ENCODE peak calls at places on chromosomes 6 and 20, in nine cellular contexts. J is IMR-90, D is lower leg skin, S is GM12891, O is A549, K is GM12892, A is HCT116, L is heart left ventricle, Y is K562. I is an unnamed sample.

GRCh38 chr20:33733654-33734576 is 2.1 kb downstream of the ZNF341 start:
- DNase-seq in K (no peak), Y (no peak), O (peak), D (no peak), S (no peak), A (no peak), J (peak), L (peak), I (peak)

GRCh38 chr20:56111951-56112730 is 106.8 kb upstream of the CBLN4 start:
- DNase-seq in L (no peak), O (no peak), S (no peak), J (no peak), A (no peak), K (no peak), D (no peak), Y (no peak), I (no peak)

GRCh38 chr20:36043892-36044515 is 75.6 kb downstream of the CNBD2 start:
- DNase-seq in Y (no peak), J (no peak), D (no peak), S (no peak), O (no peak), A (no peak), K (no peak), L (no peak), I (no peak)

GRCh38 chr6:23329091-23329490 is 759.7 kb downstream of the HDGFL1 start:
- DNase-seq in S (no peak), Y (no peak), A (no peak), O (no peak), J (no peak), K (no peak), D (no peak), L (no peak), I (no peak)

GRCh38 chr20:11949711-11950110 is 32.0 kb downstream of the BTBD3 start:
- DNase-seq in S (no peak), K (no peak), O (no peak), Y (no peak), D (no peak), A (no peak), L (no peak), J (no peak), I (no peak)

GRCh38 chr20:44728835-44729342 is 13.7 kb downstream of the CCN5 start:
- DNase-seq in K (no peak), A (peak), S (no peak), D (no peak), L (peak), Y (no peak), O (peak), J (peak), I (peak)

GRCh38 chr20:5745416-5745968 is 4.7 kb upstream of the SHLD1 start:
- DNase-seq in J (no peak), L (no peak), K (no peak), D (no peak), O (no peak), S (no peak), Y (no peak), A (no peak), I (no peak)

GRCh38 chr20:20184149-20184548 is 131.8 kb downstream of the CFAP61 start:
- DNase-seq in Y (peak), A (no peak), O (no peak), S (no peak), D (no peak), L (no peak), K (no peak), J (no peak), I (peak)

GRCh38 chr6:83117802-83118201 is 50.3 kb downstream of the DOP1A start:
- DNase-seq in A (no peak), Y (no peak), D (no peak), L (no peak), O (no peak), J (no peak), S (no peak), K (no peak), I (no peak)

GRCh38 chr20:19924255-19924654 is 92.9 kb upstream of the NAA20 start:
- DNase-seq in Y (no peak), J (no peak), O (no peak), A (no peak), D (no peak), K (no peak), L (no peak), S (no peak), I (no peak)

GRCh38 chr20:51497542-51498467 is 44.7 kb downstream of the NFATC2 start:
- DNase-seq in L (peak), Y (no peak), A (no peak), J (peak), K (peak), O (no peak), D (no peak), S (peak), I (no peak)

GRCh38 chr6:7426447-7427169 is 37.0 kb downstream of the RIOK1 start:
- DNase-seq in J (no peak), S (no peak), D (no peak), Y (no peak), L (no peak), K (no peak), O (no peak), A (no peak), I (no peak)

GRCh38 chr6:119517428-119517827 is 167.9 kb upstream of the MAN1A1 start:
- DNase-seq in A (no peak), O (no peak), K (no peak), L (no peak), S (no peak), J (no peak), D (no peak), Y (no peak), I (no peak)

GRCh38 chr6:90918361-90918760 is 331.5 kb upstream of the MAP3K7 start:
- DNase-seq in O (no peak), J (no peak), D (no peak), S (no peak), K (no peak), A (no peak), Y (no peak), L (no peak), I (no peak)

GRCh38 chr6:3669916-3670315 is 81.6 kb downstream of the PXDC1 start:
- DNase-seq in L (no peak), J (no peak), A (no peak), Y (no peak), K (no peak), D (no peak), O (no peak), S (no peak), I (no peak)

GRCh38 chr20:12156252-12156651 is 238.6 kb downstream of the BTBD3 start:
- DNase-seq in Y (no peak), K (no peak), J (no peak), L (no peak), S (no peak), A (no peak), O (no peak), D (no peak), I (no peak)

GRCh38 chr20:34389206-34389953 is 26.3 kb downstream of the ITCH start:
- DNase-seq in Y (no peak), L (no peak), J (no peak), O (no peak), S (no peak), A (no peak), K (no peak), D (no peak), I (no peak)

GRCh38 chr6:77456531-77457248 is 6.6 kb downstream of the HTR1B start:
- DNase-seq in K (no peak), O (no peak), D (no peak), Y (no peak), S (no peak), A (peak), L (no peak), J (peak), I (peak)

GRCh38 chr20:44610313-44610965 is 28.1 kb downstream of the PKIG start:
- DNase-seq in J (no peak), S (no peak), O (no peak), D (no peak), Y (no peak), K (no peak), A (no peak), L (no peak), I (no peak)

GRCh38 chr6:153312633-153313032 is 181.6 kb upstream of the RGS17 start:
- DNase-seq in K (no peak), D (no peak), A (peak), L (no peak), O (peak), Y (no peak), J (peak), S (no peak), I (no peak)

DNA sequence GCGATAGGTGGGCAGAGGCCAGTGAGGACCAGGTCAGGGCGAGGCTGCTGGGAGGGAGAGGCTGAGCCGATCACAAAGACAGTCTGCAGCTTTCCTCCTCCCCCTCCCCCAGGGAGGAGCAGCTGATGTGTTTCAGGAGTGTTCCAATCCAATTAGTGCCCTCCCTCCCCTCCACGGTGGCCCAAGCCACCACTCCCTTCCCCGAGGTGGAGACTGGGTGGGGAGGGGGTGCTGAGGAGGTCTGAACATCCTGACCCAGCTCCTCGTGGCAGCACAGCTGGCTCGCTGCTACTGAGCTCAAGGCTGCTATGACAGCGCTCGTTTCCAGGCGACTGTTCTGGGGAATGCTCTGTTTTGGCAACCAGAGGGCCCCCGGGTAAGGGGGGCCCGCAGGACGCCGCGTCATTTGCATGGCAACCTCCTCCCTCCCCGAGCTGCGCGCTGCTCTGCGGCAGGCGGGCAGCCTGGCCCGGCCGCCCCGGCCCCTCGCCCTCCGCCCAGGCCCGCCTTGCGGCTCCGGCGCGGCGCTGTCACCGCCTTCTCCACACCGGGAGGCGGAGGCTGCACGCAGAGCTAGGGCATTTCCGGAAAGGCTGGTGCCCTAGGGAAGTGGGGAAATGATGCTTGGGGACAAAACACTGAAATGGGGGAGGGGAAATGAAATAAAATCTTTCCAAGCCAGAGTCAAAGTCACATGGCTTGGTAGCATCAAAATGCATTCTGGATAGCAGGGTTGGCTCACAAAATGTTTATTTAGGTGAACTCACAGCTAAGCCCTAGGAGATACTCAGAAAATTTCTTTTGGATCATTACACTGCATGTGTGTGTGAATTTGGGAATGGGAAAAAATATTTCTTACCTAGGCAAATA is 67.4 kb upstream of the PIM1 start:
- DNase-seq in A (peak), O (peak), S (peak), K (peak), Y (peak), D (peak), J (peak), L (peak), I (peak)
- TF ChIP-seq POLR2A in A (no peak), O (peak), S (no peak), K (no peak), Y (peak), D (no peak), J (peak), L (peak), I (peak)

GRCh38 chr6:26205625-26206574 is 118.7 kb downstream of the HFE start:
- DNase-seq in K (no peak), L (no peak), J (peak), A (peak), Y (no peak), D (no peak), O (peak), S (no peak), I (no peak)
- TF ChIP-seq POLR2A in K (no peak), L (peak), J (peak), A (no peak), Y (peak), D (no peak), O (no peak), S (no peak), I (peak)

DNA sequence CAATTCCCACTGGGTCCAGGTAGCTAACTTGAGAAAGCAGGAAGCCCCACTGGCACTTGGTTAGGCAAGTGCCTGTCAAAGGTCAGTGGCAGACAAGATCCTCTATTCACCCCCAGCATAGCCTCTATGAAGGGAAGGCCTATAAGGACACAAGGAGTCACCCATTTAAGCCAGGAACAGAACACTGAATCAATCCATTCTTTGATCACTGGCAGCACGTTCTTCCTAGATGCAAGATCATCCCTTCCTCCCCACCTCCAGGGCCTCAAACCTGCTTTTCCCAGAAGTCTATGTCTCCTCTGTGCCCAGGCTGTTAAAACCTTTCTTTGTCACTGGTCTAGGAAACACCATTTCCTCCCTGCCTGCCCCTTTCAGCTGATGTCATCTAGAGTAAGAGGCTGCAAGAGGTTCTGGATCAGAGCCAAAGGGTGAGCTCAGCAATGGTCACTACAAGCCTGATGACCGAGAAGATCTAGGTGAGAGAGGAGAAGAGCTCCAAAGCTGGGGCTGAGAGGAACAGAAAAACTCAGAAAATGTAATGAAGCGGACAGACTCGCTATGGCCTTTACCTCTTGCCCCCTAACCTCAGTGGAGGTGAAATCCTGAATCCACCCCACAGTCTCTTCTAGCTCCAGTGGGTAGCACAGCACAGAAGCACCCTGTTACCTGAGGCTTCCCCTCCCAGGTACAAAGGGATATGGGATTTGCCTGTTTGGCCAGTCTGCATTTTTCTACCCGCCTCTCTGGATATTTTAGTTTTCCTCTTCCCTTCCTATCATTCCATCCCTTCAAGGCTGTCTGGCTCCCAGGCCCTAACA is 1.8 kb downstream of the GTPBP2 start:
- DNase-seq in D (peak), O (peak), L (peak), S (no peak), J (peak), A (peak), Y (peak), K (no peak), I (peak)
- TF ChIP-seq POLR2A in D (no peak), O (no peak), L (no peak), S (peak), J (peak), A (no peak), Y (peak), K (no peak), I (no peak)

GRCh38 chr6:33709605-33710295 is 1.8 kb downstream of the UQCC2 start:
- DNase-seq in O (no peak), S (no peak), K (no peak), J (no peak), A (no peak), D (no peak), Y (no peak), L (no peak), I (no peak)

GRCh38 chr6:33713786-33714185 is 2.3 kb upstream of the UQCC2 start:
- DNase-seq in S (no peak), Y (no peak), K (no peak), L (no peak), O (no peak), A (no peak), J (no peak), D (no peak), I (no peak)

GRCh38 chr6:33710296-33711121 is 991 bp downstream of the UQCC2 start:
- DNase-seq in O (no peak), A (no peak), D (no peak), Y (peak), K (no peak), S (no peak), L (no peak), J (no peak), I (no peak)

GRCh38 chr6:33712914-33713313 is 1.4 kb upstream of the UQCC2 start:
- DNase-seq in A (no peak), L (no peak), D (no peak), S (no peak), K (no peak), O (no peak), Y (no peak), J (no peak), I (no peak)

GRCh38 chr6:33711140-33712129 is at the start of gene UQCC2:
- DNase-seq in O (peak), D (peak), J (peak), K (peak), S (peak), Y (peak), L (peak), A (peak), I (peak)
- TF ChIP-seq POLR2A in O (peak), D (no peak), J (peak), K (peak), S (peak), Y (peak), L (peak), A (peak), I (peak)

DNA sequence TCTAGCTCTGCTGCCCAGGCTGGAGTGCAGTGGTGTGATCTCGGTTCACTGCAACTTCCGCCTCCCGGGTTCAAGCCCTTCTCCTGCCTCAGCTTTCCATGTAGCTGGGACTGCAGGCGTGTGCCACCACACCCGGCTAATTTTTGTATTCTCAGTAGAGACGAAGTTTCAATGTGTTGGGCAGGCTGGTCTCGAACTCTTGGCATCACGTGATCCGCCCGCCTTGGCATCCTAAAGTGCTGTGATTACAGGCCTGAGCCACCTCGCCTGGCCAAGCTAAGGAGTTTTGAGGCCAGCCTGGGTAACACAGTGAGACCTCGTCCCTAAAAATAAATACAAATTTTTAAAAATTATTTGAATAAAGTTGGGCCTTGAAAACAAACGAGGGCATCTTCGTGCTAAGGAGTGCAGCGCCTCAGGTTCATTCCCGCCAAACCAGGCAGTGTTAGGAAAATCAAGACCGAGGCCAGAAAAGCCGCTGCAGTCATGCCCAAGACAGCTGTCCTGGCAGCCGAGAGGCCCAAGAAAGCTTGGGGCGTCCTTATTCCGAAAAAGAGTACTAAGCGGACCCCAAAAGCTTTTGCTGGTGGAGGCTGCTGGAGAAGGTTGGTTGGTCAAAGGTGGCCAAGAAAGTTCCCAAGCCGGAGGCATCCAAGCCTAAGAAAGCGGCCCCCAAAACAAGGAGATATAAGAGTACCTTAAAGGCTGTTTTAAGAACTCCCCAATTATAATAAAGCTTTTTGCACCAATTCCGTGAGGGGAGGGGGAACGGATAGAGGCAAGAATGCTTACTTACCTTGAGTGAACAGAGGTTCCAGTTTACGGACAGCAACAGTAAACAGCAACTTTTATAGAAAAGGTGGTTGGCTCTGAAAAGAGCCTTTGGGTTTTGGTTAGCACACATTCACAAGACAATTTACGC is 109.0 kb downstream of the HFE start:
- DNase-seq in O (no peak), J (peak), K (no peak), Y (no peak), L (no peak), S (no peak), D (no peak), A (no peak), I (no peak)
- TF ChIP-seq POLR2A in O (no peak), J (no peak), K (no peak), Y (peak), L (no peak), S (no peak), D (no peak), A (no peak), I (peak)